ENCODE peak calls at places on chromosomes 11 and 22, in seven cellular contexts. P, E, J, Q, K, T and D are unnamed samples. For H3K4me1, the result is how much of the 10 kb centered on the place peaks cover.

GRCh38 chr11:100629671-100630070 is 57.4 kb upstream of the ARHGAP42 start:
- DNase-seq in P (no peak), J (no peak), E (peak), K (no peak), Q (no peak), T (no peak), D (no peak)

GRCh38 chr11:46238967-46239800 is 38.3 kb upstream of the CREB3L1 start:
- DNase-seq in P (peak), T (peak), E (peak), K (peak), Q (peak), J (peak), D (peak)

GRCh38 chr22:26398741-26399153 is 30.3 kb upstream of the ASPHD2 start:
- DNase-seq in T (peak), K (peak), P (peak), Q (peak), J (peak), E (peak), D (peak)

GRCh38 chr22:24550028-24550901 is 4.7 kb downstream of the GUCD1 start:
- DNase-seq in T (peak), J (no peak), E (peak), Q (no peak), P (peak), K (no peak), D (no peak)

GRCh38 chr11:73236879-73237278 is 18.8 kb downstream of the P2RY2 start:
- DNase-seq in E (peak), K (peak), T (peak), J (peak), Q (no peak), P (peak), D (no peak)

GRCh38 chr11:19460718-19461405 is 220.1 kb upstream of the E2F8 start:
- DNase-seq in Q (no peak), T (no peak), E (no peak), J (no peak), P (peak), K (peak), D (no peak)

GRCh38 chr11:134224710-134225662 is 515 bp downstream of the VPS26B start:
- DNase-seq in J (peak), P (peak), E (peak), K (peak), T (peak), Q (peak), D (peak)

GRCh38 chr11:88015170-88015569 is 160.1 kb downstream of the RAB38 start:
- DNase-seq in P (no peak), E (no peak), J (no peak), T (no peak), Q (no peak), K (no peak), D (no peak)

GRCh38 chr22:16915711-16916110 is 90.5 kb upstream of the XKR3 start:
- DNase-seq in Q (no peak), K (no peak), E (no peak), J (no peak), T (no peak), P (no peak), D (no peak)

GRCh38 chr11:125110506-125110905 is 920 bp downstream of the TMEM218 start:
- DNase-seq in Q (no peak), T (no peak), K (no peak), E (no peak), P (no peak), J (no peak), D (no peak)

GRCh38 chr11:125110996-125111340 is 458 bp downstream of the TMEM218 start:
- DNase-seq in K (no peak), T (no peak), P (peak), E (peak), Q (no peak), J (no peak), D (no peak)

GRCh38 chr11:125112235-125112604 is 794 bp upstream of the TMEM218 start:
- DNase-seq in P (no peak), Q (no peak), T (no peak), J (no peak), E (no peak), K (no peak), D (no peak)

GRCh38 chr11:125114518-125114917 is 3.1 kb upstream of the TMEM218 start:
- DNase-seq in Q (no peak), J (no peak), T (no peak), P (no peak), E (peak), K (no peak), D (no peak)

GRCh38 chr11:125111341-125112234 is at the start of gene TMEM218:
- DNase-seq in E (peak), Q (peak), T (peak), J (peak), K (peak), P (peak), D (peak)
- TF ChIP-seq POLR2A in E (peak), Q (no peak), T (no peak), J (peak), K (no peak), P (peak), D (no peak)

DNA sequence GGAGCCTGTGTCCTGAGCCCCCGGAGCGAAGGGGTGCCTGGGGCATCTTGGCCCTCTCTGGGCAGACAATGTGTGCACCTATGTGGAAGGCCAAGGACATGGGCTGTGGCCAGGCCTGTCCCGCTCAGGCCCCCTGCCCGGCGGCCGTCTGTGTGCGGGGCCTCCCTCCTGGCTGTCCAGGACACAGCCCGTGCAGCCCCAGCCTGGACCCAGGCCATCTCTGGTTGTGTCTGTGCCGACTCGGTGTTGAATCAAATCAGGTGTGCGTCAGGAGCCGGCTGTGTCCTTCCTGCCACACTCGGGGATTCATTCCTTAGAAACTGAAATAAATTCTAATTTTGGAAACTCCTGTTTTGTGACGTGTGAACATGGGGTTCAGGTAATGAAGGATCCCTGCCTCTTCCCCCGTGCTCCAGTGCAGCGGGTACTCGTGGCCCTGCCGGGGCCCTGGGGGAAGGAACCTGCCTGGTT is 1.5 kb upstream of the SELENOO start:
- DNase-seq in T (no peak), K (no peak), J (no peak), E (no peak), Q (no peak), P (no peak), D (no peak)
- H3K4me1 ChIP-seq in T (under half), K (under half), J (under half), E (under half), Q (under half), P (under half), D (under half)

GRCh38 chr11:66409226-66409625 is 11.6 kb upstream of the NPAS4 start:
- DNase-seq in K (no peak), T (no peak), Q (no peak), P (no peak), E (no peak), J (no peak), D (no peak)

GRCh38 chr11:66410191-66410590 is 10.6 kb upstream of the NPAS4 start:
- DNase-seq in E (no peak), Q (no peak), T (no peak), J (no peak), P (no peak), K (no peak), D (no peak)

GRCh38 chr11:66411323-66411722 is 9.5 kb upstream of the NPAS4 start:
- DNase-seq in E (no peak), P (no peak), Q (no peak), J (no peak), K (no peak), T (no peak), D (no peak)

GRCh38 chr11:66407651-66408050 is 13.2 kb upstream of the NPAS4 start:
- DNase-seq in K (no peak), E (no peak), J (no peak), P (no peak), Q (no peak), T (no peak), D (no peak)

DNA sequence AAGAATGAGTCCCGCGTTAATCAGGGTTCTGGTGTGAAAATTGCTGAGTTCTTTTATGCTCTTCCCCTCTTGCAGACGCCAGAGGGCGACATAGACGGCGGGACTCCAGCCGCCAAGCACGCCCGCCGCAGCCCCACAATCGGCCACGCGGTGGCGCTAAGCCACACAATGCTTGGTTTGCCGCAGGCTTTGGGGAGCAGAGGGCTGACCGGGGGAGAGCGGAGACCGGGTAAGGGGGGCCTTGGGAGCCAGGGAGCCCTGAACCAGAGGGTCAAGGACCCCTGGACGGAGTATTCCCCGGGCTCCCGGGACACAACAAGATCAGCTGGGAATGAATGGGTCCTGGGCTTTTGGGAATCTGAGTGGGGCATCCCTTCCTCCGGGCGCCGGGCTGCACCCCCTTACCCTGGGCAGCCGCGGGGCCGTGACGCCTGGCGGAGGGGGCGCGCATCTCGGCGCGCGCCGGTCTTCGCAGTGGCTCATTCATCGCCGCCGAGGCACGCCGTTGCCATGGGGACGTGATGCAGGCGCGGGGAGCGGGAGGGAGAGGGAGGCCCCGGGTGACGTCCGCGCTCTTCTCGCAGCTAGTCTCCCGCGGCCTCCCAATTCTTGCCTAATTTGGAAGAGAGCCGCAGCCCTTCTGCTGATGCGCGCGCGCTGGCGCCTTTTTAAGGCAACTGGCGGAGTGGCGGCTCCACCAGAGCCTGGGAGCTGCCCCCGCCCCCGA is 12.2 kb upstream of the NPAS4 start:
- DNase-seq in K (peak), Q (peak), J (peak), T (peak), P (peak), E (peak), D (peak)
- TF ChIP-seq POLR2A in K (peak), Q (no peak), J (no peak), T (no peak), P (no peak), E (no peak), D (no peak)

GRCh38 chr11:35223429-35223828 is 84.5 kb downstream of the CD44 start:
- DNase-seq in Q (no peak), J (no peak), T (no peak), E (no peak), K (peak), P (no peak), D (no peak)

GRCh38 chr11:35232961-35233360 is 94.0 kb downstream of the CD44 start:
- DNase-seq in E (no peak), J (no peak), P (no peak), T (no peak), Q (no peak), K (peak), D (no peak)

GRCh38 chr11:35231074-35231473 is 92.1 kb downstream of the CD44 start:
- DNase-seq in K (no peak), E (no peak), J (no peak), P (no peak), T (no peak), Q (no peak), D (no peak)

GRCh38 chr11:35227551-35228341 is 88.8 kb downstream of the CD44 start:
- DNase-seq in Q (no peak), J (no peak), K (peak), E (no peak), P (no peak), T (no peak), D (no peak)
- H3K4me1 ChIP-seq in Q (under half), J (under half), K (under half), E (under half), P (under half), T (under half), D (under half)